ENCODE peak calls at places on chromosomes 6 and 20, in nine cellular contexts. G is astrocyte of the cerebellum; S is activated CD8-positive, alpha-beta memory T cell treated with anti-CD3 and anti-CD28 coated beads, Interleukin-2, amount 50 U/mL, for 4 hours; D is left lung; C is breast epithelium; M is ACHN; V is cardiac muscle cell; J is heart left ventricle; N is iPS-NIHi11. O is an unnamed sample.

GRCh38 chr6:133184798-133185380 is 56.3 kb upstream of the EYA4 start:
- DNase-seq in C (no peak), J (no peak), M (peak), D (no peak), S (no peak), G (peak), N (no peak), V (peak), O (no peak)

GRCh38 chr20:61912665-61913422 is 152.8 kb downstream of the TAF4 start:
- DNase-seq in M (no peak), G (no peak), D (peak), J (no peak), C (no peak), S (no peak), N (no peak), V (no peak), O (no peak)

GRCh38 chr20:56922497-56922896 is 293.4 kb downstream of the TFAP2C start:
- DNase-seq in C (no peak), V (no peak), N (no peak), D (no peak), M (no peak), G (no peak), S (no peak), J (no peak), O (no peak)

GRCh38 chr6:82086944-82087343 is 160.6 kb downstream of the IBTK start:
- DNase-seq in J (no peak), G (no peak), V (no peak), S (no peak), N (no peak), C (no peak), D (no peak), M (no peak), O (no peak)

GRCh38 chr6:136720045-136720760 is 72.1 kb downstream of the MAP3K5 start:
- DNase-seq in G (no peak), J (no peak), M (no peak), C (no peak), D (no peak), S (no peak), N (no peak), V (no peak), O (no peak)

GRCh38 chr6:165647041-165647440 is 16.0 kb downstream of the PDE10A start:
- DNase-seq in M (no peak), D (no peak), S (no peak), G (no peak), V (no peak), C (no peak), J (no peak), N (no peak), O (no peak)

GRCh38 chr6:10582774-10583508 is 61.8 kb downstream of the GCNT2 start:
- DNase-seq in J (no peak), S (no peak), M (no peak), C (no peak), G (peak), D (no peak), V (no peak), N (peak), O (no peak)

GRCh38 chr20:24535956-24536730 is 66.7 kb downstream of the SYNDIG1 start:
- DNase-seq in V (no peak), G (no peak), J (no peak), S (no peak), C (no peak), D (no peak), N (no peak), M (no peak), O (no peak)

GRCh38 chr6:64467656-64468055 is 832.1 kb downstream of the PHF3 start:
- DNase-seq in G (no peak), J (no peak), D (peak), M (no peak), N (no peak), V (no peak), C (no peak), S (no peak), O (peak)

GRCh38 chr20:8616792-8617191 is 452.1 kb upstream of the PLCB4 start:
- DNase-seq in C (no peak), S (no peak), N (no peak), G (no peak), J (no peak), V (peak), D (no peak), M (no peak), O (no peak)

GRCh38 chr6:81450180-81450579 is 302.3 kb downstream of the TENT5A start:
- DNase-seq in N (no peak), S (no peak), V (no peak), C (no peak), G (no peak), D (no peak), M (no peak), J (no peak), O (no peak)

GRCh38 chr20:62274332-62275262 is 28.2 kb upstream of the ADRM1 start:
- DNase-seq in V (peak), S (no peak), D (no peak), J (no peak), M (no peak), G (no peak), C (no peak), N (no peak), O (no peak)

GRCh38 chr6:129644567-129645015 is 65.4 kb downstream of the ARHGAP18 start:
- DNase-seq in C (no peak), S (no peak), G (peak), J (no peak), M (no peak), V (peak), D (no peak), N (no peak), O (no peak)

GRCh38 chr20:57711311-57711712 is 1.5 kb upstream of the PMEPA1 start:
- DNase-seq in G (no peak), V (no peak), C (no peak), N (no peak), M (no peak), S (no peak), D (no peak), J (no peak), O (no peak)

GRCh38 chr6:33008944-33009861 is at the start of gene HLA-DOA:
- DNase-seq in M (no peak), S (peak), G (no peak), J (no peak), C (no peak), V (peak), N (peak), D (no peak), O (no peak)

GRCh38 chr20:12927489-12927888 is 81.3 kb upstream of the SPTLC3 start:
- DNase-seq in N (no peak), C (no peak), D (no peak), V (peak), J (no peak), M (no peak), S (no peak), G (no peak), O (no peak)

GRCh38 chr6:125264476-125264875 is 37.3 kb downstream of the HDDC2 start:
- DNase-seq in G (no peak), V (no peak), N (no peak), D (no peak), S (no peak), J (no peak), M (no peak), C (no peak), O (no peak)

GRCh38 chr6:153146413-153146812 is 15.3 kb upstream of the RGS17 start:
- DNase-seq in D (no peak), M (no peak), V (no peak), C (no peak), S (no peak), G (no peak), N (no peak), J (no peak), O (no peak)

GRCh38 chr6:31827286-31828079 is at the start of gene HSPA1B:
- DNase-seq in C (peak), G (peak), S (peak), J (peak), N (peak), D (peak), M (no peak), V (peak), O (peak)

GRCh38 chr6:20172842-20173456 is 39.3 kb downstream of the MBOAT1 start:
- DNase-seq in V (no peak), M (no peak), S (no peak), J (no peak), C (no peak), G (no peak), D (no peak), N (no peak), O (no peak)

GRCh38 chr20:37956099-37956498 is 53.2 kb downstream of the VSTM2L start:
- DNase-seq in D (no peak), M (no peak), G (no peak), C (no peak), V (no peak), J (no peak), S (no peak), N (no peak), O (no peak)

GRCh38 chr20:60239981-60240380 is 281.8 kb downstream of the CDH26 start:
- DNase-seq in M (no peak), D (no peak), C (no peak), N (no peak), V (no peak), G (no peak), J (no peak), S (no peak), O (no peak)

GRCh38 chr6:138772596-138773176 is 883 bp upstream of the CCDC28A start:
- DNase-seq in V (no peak), C (no peak), N (no peak), G (no peak), M (peak), J (no peak), S (no peak), D (no peak), O (no peak)

GRCh38 chr20:13995841-13996240 is 525 bp downstream of the MACROD2 start:
- DNase-seq in J (peak), C (no peak), G (no peak), S (no peak), V (no peak), N (peak), D (peak), M (peak), O (peak)

GRCh38 chr6:42520786-42521607 is 42.8 kb upstream of the UBR2 start:
- DNase-seq in C (no peak), J (no peak), N (no peak), G (no peak), M (no peak), S (no peak), V (peak), D (no peak), O (no peak)

GRCh38 chr6:164109770-164110140 is 695.2 kb downstream of the QKI start:
- DNase-seq in V (peak), S (no peak), J (peak), C (peak), M (no peak), N (peak), D (no peak), G (no peak), O (no peak)

GRCh38 chr6:134421496-134421895 is 103.6 kb upstream of the SGK1 start:
- DNase-seq in C (no peak), D (no peak), J (no peak), M (no peak), G (no peak), N (no peak), V (peak), S (no peak), O (no peak)

GRCh38 chr20:25544316-25544715 is 41.0 kb downstream of the NINL start:
- DNase-seq in N (no peak), V (peak), G (no peak), C (no peak), S (no peak), J (no peak), M (no peak), D (no peak), O (no peak)

GRCh38 chr20:62824476-62825287 is 7.8 kb downstream of the COL9A3 start:
- DNase-seq in V (peak), S (no peak), M (peak), J (peak), C (peak), G (no peak), N (peak), D (no peak), O (no peak)

GRCh38 chr6:15842718-15843117 is 179.9 kb upstream of the DTNBP1 start:
- DNase-seq in M (no peak), C (no peak), D (no peak), G (no peak), N (no peak), S (no peak), V (peak), J (no peak), O (no peak)